ENCODE peak calls at places on chromosomes 12 and 14, in seven cellular contexts. C, P, G, L, U, Q and E are unnamed samples.

GRCh38 chr14:64195194-64195593 is 99.0 kb downstream of the ESR2 start:
- DNase-seq in C (peak), P (no peak), G (no peak), L (no peak), U (no peak), Q (no peak), E (no peak)

GRCh38 chr12:67727652-67728295 is 79.2 kb downstream of the DYRK2 start:
- DNase-seq in C (no peak), P (no peak), G (no peak), L (no peak), U (no peak), Q (no peak), E (no peak)

GRCh38 chr12:123269395-123269892 is 2.2 kb downstream of the CDK2AP1 start:
- DNase-seq in C (peak), P (no peak), G (peak), L (peak), U (no peak), Q (no peak), E (no peak)

GRCh38 chr12:47944685-47945340 is 18.6 kb upstream of the TMEM106C start:
- DNase-seq in C (no peak), P (no peak), G (no peak), L (no peak), U (no peak), Q (no peak), E (no peak)

GRCh38 chr12:60194682-60195081 is 598.9 kb downstream of the SLC16A7 start:
- DNase-seq in C (peak), P (no peak), G (no peak), L (no peak), U (no peak), Q (no peak), E (no peak)

GRCh38 chr12:56414401-56414800 is 34.8 kb downstream of the TIMELESS start:
- DNase-seq in C (no peak), P (no peak), G (no peak), L (no peak), U (no peak), Q (no peak), E (no peak)

GRCh38 chr12:897386-897785 is 52.1 kb downstream of the RAD52 start:
- DNase-seq in C (no peak), P (no peak), G (no peak), L (no peak), U (no peak), Q (no peak), E (no peak)

GRCh38 chr14:95545769-95546168 is 10.9 kb downstream of the GLRX5 start:
- DNase-seq in C (peak), P (peak), G (no peak), L (no peak), U (no peak), Q (peak), E (peak)

GRCh38 chr12:101414533-101415119 is 7.1 kb upstream of the ARL1 start:
- DNase-seq in C (peak), P (peak), G (peak), L (peak), U (no peak), Q (peak), E (peak)

GRCh38 chr14:96177766-96178377 is 26.8 kb upstream of the BDKRB2 start:
- DNase-seq in C (no peak), P (no peak), G (no peak), L (no peak), U (no peak), Q (no peak), E (no peak)

GRCh38 chr12:54191550-54192022 is 2.8 kb upstream of the SMUG1 start:
- DNase-seq in C (peak), P (peak), G (peak), L (peak), U (peak), Q (peak), E (peak)

GRCh38 chr12:51862947-51863346 is 14.4 kb upstream of the FIGNL2 start:
- DNase-seq in C (no peak), P (no peak), G (no peak), L (no peak), U (no peak), Q (no peak), E (no peak)

GRCh38 chr12:67161322-67161918 is 107.7 kb upstream of the CAND1 start:
- DNase-seq in C (peak), P (peak), G (peak), L (peak), U (no peak), Q (no peak), E (peak)

GRCh38 chr14:63155511-63156189 is 48.6 kb upstream of the RHOJ start:
- DNase-seq in C (peak), P (no peak), G (no peak), L (no peak), U (no peak), Q (no peak), E (no peak)

GRCh38 chr12:62522984-62523383 is 56.4 kb downstream of the MON2 start:
- DNase-seq in C (no peak), P (no peak), G (no peak), L (no peak), U (no peak), Q (no peak), E (peak)

GRCh38 chr14:58752782-58753181 is 115.0 kb downstream of the DACT1 start:
- DNase-seq in C (peak), P (peak), G (peak), L (no peak), U (no peak), Q (no peak), E (peak)

GRCh38 chr12:52146822-52147366 is 44.9 kb downstream of the KRT80 start:
- DNase-seq in C (no peak), P (no peak), G (no peak), L (no peak), U (no peak), Q (no peak), E (no peak)

GRCh38 chr12:66409195-66409871 is 107.0 kb downstream of the HELB start:
- DNase-seq in C (peak), P (no peak), G (peak), L (no peak), U (peak), Q (peak), E (peak)

GRCh38 chr12:47188576-47189441 is 109.0 kb upstream of the AMIGO2 start:
- DNase-seq in C (peak), P (no peak), G (no peak), L (no peak), U (no peak), Q (no peak), E (no peak)

GRCh38 chr12:111209779-111210178 is 159.1 kb downstream of the PHETA1 start:
- DNase-seq in C (no peak), P (no peak), G (no peak), L (no peak), U (no peak), Q (no peak), E (no peak)

GRCh38 chr12:82870825-82871377 is 184.2 kb downstream of the TMTC2 start:
- DNase-seq in C (no peak), P (no peak), G (no peak), L (no peak), U (no peak), Q (no peak), E (no peak)

GRCh38 chr14:105026789-105027563 is 6.1 kb upstream of the CDCA4 start:
- DNase-seq in C (no peak), P (no peak), G (no peak), L (no peak), U (no peak), Q (peak), E (no peak)

GRCh38 chr12:44842669-44843068 is 33.4 kb downstream of the NELL2 start:
- DNase-seq in C (no peak), P (no peak), G (no peak), L (no peak), U (no peak), Q (no peak), E (no peak)

GRCh38 chr12:120466560-120467315 is 2.8 kb downstream of the SRSF9 start:
- DNase-seq in C (peak), P (no peak), G (peak), L (no peak), U (no peak), Q (peak), E (peak)

GRCh38 chr14:87252103-87252502 is 740.9 kb downstream of the GALC start:
- DNase-seq in C (no peak), P (no peak), G (no peak), L (no peak), U (no peak), Q (no peak), E (peak)

GRCh38 chr14:104925941-104926609 is 1.4 kb downstream of the PLD4 start:
- DNase-seq in C (no peak), P (no peak), G (no peak), L (no peak), U (no peak), Q (no peak), E (no peak)

GRCh38 chr14:99730876-99731351 is 46.8 kb downstream of the CYP46A1 start:
- DNase-seq in C (no peak), P (no peak), G (no peak), L (no peak), U (no peak), Q (no peak), E (no peak)

GRCh38 chr12:79592865-79593264 is 97.9 kb downstream of the PAWR start:
- DNase-seq in C (no peak), P (no peak), G (no peak), L (no peak), U (no peak), Q (no peak), E (no peak)

GRCh38 chr14:74133833-74134481 is 49.2 kb downstream of the LIN52 start:
- DNase-seq in C (no peak), P (no peak), G (peak), L (no peak), U (no peak), Q (no peak), E (no peak)
- TF ChIP-seq POLR2A in C (no peak), P (no peak), G (no peak), L (no peak), U (no peak), Q (no peak), E (no peak)

DNA sequence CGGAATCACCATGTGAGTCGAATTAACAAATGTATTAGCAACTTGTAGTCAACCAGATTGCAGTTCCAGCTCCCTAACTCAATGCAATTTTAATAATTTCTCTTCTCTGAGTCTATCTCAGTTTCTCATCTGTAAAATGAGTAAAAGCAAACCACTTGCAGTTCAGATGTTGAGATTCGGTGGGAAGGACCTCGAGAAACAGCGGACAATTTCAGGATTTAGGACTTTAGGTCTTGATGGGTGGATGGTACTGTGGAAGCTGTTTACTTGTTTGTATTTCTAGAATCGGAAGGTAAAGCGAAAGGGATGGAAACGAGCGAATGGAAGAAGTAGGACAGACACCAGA is 510 bp upstream of the TTC8 start:
- DNase-seq in C (no peak), P (no peak), G (no peak), L (no peak), U (no peak), Q (no peak), E (no peak)
- H3K4me3 ChIP-seq in C (peak), P (peak), G (peak), L (peak), U (peak), Q (peak), E (peak)

DNA sequence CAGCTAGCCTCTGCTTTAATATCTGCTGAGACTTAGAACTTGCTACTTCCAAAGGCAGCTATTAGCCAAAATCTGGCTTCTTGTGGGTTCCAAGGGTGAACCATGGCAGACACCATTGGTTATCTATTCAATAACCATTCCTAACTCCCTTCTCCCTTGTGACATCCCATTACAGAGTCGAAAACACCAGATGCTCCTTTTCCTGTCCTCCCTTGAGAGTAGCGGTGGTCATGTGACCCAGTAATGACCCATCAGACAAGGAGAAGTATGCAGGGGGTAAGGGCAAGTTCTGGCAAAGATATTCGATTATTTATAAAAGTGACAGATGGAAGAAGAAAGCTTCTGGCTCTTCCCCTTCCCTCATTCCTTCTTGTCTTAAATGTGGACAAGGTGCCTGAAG is 20.1 kb downstream of the TGFB3 start:
- DNase-seq in C (no peak), P (no peak), G (no peak), L (no peak), U (no peak), Q (no peak), E (no peak)
- TF ChIP-seq MAX in C (no peak), P (no peak), G (no peak), L (no peak), U (no peak), Q (no peak), E (no peak)

DNA sequence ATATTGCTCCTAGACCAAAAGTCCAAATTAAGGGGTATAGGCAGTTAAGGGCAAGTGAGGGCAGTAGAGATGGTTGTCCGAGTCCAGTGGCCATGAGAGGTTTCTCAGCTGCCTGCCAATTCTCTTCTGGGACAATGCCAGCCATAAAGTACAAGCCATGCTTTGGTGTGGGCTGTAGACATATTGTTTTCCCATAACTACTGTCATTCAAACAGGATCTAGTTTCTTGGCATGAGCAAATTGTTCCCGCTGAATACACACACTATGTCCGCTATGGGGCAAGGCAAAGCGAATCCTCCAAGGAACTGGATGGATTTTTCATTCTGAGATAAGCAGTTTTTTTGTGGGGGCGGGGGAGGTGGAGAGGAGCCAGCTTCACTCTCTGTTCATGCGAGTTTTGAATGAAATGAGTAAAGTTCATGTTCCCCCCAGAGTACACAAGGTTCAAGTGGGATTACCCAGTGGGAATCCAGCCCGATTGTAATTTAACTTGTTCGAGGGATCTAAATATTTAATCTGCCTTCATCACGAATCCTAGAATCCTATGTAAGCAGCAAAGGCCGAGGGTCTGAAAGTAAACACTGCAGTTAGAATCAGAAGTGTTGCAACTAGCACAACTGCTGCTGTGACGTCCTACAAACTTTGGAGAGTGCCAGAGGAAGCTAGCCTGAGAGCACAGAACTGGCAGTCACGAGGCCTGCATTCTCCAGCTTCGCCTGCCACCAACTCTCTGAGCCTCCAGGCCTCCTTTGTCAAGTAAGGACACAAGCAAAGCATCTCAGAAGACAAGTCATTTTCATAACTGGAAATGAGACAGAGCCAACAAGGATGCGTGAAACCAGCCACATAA is 137.0 kb downstream of the CRADD start:
- DNase-seq in C (peak), P (no peak), G (peak), L (peak), U (no peak), Q (no peak), E (no peak)
- TF ChIP-seq POLR2A in C (no peak), P (no peak), G (no peak), L (no peak), U (no peak), Q (no peak), E (no peak)

GRCh38 chr14:101705733-101706508 is 55.6 kb upstream of the PPP2R5C start:
- DNase-seq in C (no peak), P (no peak), G (no peak), L (no peak), U (no peak), Q (no peak), E (peak)
- H3K4me3 ChIP-seq in C (no peak), P (no peak), G (peak), L (no peak), U (peak), Q (no peak), E (no peak)

GRCh38 chr14:41609704-41610183 is 3.1 kb downstream of the LRFN5 start:
- DNase-seq in C (no peak), P (no peak), G (no peak), L (no peak), U (no peak), Q (no peak), E (no peak)

GRCh38 chr14:41607119-41607785 is 576 bp downstream of the LRFN5 start:
- DNase-seq in C (no peak), P (no peak), G (no peak), L (no peak), U (no peak), Q (no peak), E (no peak)

GRCh38 chr14:41605550-41606248 is 977 bp upstream of the LRFN5 start:
- DNase-seq in C (no peak), P (no peak), G (no peak), L (no peak), U (no peak), Q (no peak), E (no peak)

GRCh38 chr14:41606249-41607118 is at the start of gene LRFN5:
- DNase-seq in C (no peak), P (no peak), G (no peak), L (peak), U (no peak), Q (no peak), E (no peak)

GRCh38 chr14:41607966-41608663 is 1.4 kb downstream of the LRFN5 start:
- DNase-seq in C (no peak), P (no peak), G (no peak), L (no peak), U (no peak), Q (no peak), E (no peak)
- TF ChIP-seq MAX in C (no peak), P (no peak), G (no peak), L (no peak), U (peak), Q (no peak), E (no peak)

GRCh38 chr12:109863961-109864712 is 16.2 kb downstream of the GLTP start:
- DNase-seq in C (no peak), P (no peak), G (peak), L (no peak), U (no peak), Q (no peak), E (peak)
- TF ChIP-seq POLR2A in C (no peak), P (no peak), G (no peak), L (no peak), U (no peak), Q (no peak), E (no peak)

GRCh38 chr12:125346361-125346760 is 281.1 kb downstream of the AACS start:
- DNase-seq in C (no peak), P (no peak), G (no peak), L (no peak), U (peak), Q (no peak), E (peak)
- H3K4me3 ChIP-seq in C (no peak), P (no peak), G (no peak), L (no peak), U (no peak), Q (no peak), E (no peak)

GRCh38 chr12:7961395-7962188 is 25.6 kb upstream of the SLC2A3 start:
- DNase-seq in C (no peak), P (no peak), G (no peak), L (no peak), U (no peak), Q (no peak), E (no peak)

GRCh38 chr12:7959278-7960063 is 23.5 kb upstream of the SLC2A3 start:
- DNase-seq in C (peak), P (no peak), G (peak), L (peak), U (peak), Q (no peak), E (peak)
- TF ChIP-seq MAX in C (no peak), P (no peak), G (no peak), L (no peak), U (no peak), Q (no peak), E (no peak)

GRCh38 chr14:75013290-75013689 is 10.6 kb downstream of the EIF2B2 start:
- DNase-seq in C (no peak), P (no peak), G (no peak), L (no peak), U (no peak), Q (no peak), E (no peak)

GRCh38 chr14:75015496-75015895 is 12.8 kb downstream of the EIF2B2 start:
- DNase-seq in C (no peak), P (no peak), G (no peak), L (no peak), U (no peak), Q (no peak), E (no peak)

GRCh38 chr14:75009176-75009575 is 6.5 kb downstream of the EIF2B2 start:
- DNase-seq in C (no peak), P (no peak), G (no peak), L (no peak), U (no peak), Q (no peak), E (no peak)

GRCh38 chr14:75011356-75012097 is 8.8 kb downstream of the EIF2B2 start:
- DNase-seq in C (peak), P (no peak), G (no peak), L (no peak), U (no peak), Q (no peak), E (peak)

GRCh38 chr14:75010472-75010871 is 7.8 kb downstream of the EIF2B2 start:
- DNase-seq in C (no peak), P (no peak), G (no peak), L (no peak), U (no peak), Q (no peak), E (no peak)
- TF ChIP-seq POLR2A in C (no peak), P (no peak), G (no peak), L (no peak), U (no peak), Q (no peak), E (no peak)